ENCODE peak calls at places on chromosomes 7 and 10, in eight cellular contexts. One of them, this sample, is unnamed.

GRCh38 chr10:10658157-10658556 is 359.5 kb upstream of the CELF2 start:
- DNase-seq in endothelial cell: no peak
- DNase-seq in AG09309: no peak
- DNase-seq in GF-D8: no peak
- DNase-seq in right lobe of liver: no peak
- DNase-seq in heart right ventricle: no peak
- DNase-seq in activated T-cell treated with anti-CD3 and anti-CD28 coated beads, Interleukin-2, amount 50 U/mL, for 72 hours: no peak
- DNase-seq in naive thymus-derived CD8-positive, alpha-beta T cell: no peak
- DNase-seq in this sample: no peak

GRCh38 chr7:149257146-149257545 is 4.8 kb upstream of the ZNF783 start:
- DNase-seq in endothelial cell: no peak
- DNase-seq in AG09309: no peak
- DNase-seq in GF-D8: no peak
- DNase-seq in right lobe of liver: no peak
- DNase-seq in heart right ventricle: no peak
- DNase-seq in activated T-cell treated with anti-CD3 and anti-CD28 coated beads, Interleukin-2, amount 50 U/mL, for 72 hours: no peak
- DNase-seq in naive thymus-derived CD8-positive, alpha-beta T cell: no peak
- DNase-seq in this sample: no peak

GRCh38 chr10:4069491-4069890 is 284.5 kb upstream of the KLF6 start:
- DNase-seq in endothelial cell: no peak
- DNase-seq in AG09309: no peak
- DNase-seq in GF-D8: no peak
- DNase-seq in right lobe of liver: no peak
- DNase-seq in heart right ventricle: no peak
- DNase-seq in activated T-cell treated with anti-CD3 and anti-CD28 coated beads, Interleukin-2, amount 50 U/mL, for 72 hours: no peak
- DNase-seq in naive thymus-derived CD8-positive, alpha-beta T cell: no peak
- DNase-seq in this sample: no peak

GRCh38 chr10:44862006-44862751 is 49.0 kb upstream of the TMEM72 start:
- DNase-seq in endothelial cell: no peak
- DNase-seq in AG09309: no peak
- DNase-seq in GF-D8: no peak
- DNase-seq in right lobe of liver: no peak
- DNase-seq in heart right ventricle: no peak
- DNase-seq in activated T-cell treated with anti-CD3 and anti-CD28 coated beads, Interleukin-2, amount 50 U/mL, for 72 hours: no peak
- DNase-seq in naive thymus-derived CD8-positive, alpha-beta T cell: no peak
- DNase-seq in this sample: no peak

GRCh38 chr7:51308738-51309102 is 7.9 kb downstream of the COBL start:
- DNase-seq in endothelial cell: no peak
- DNase-seq in AG09309: no peak
- DNase-seq in GF-D8: no peak
- DNase-seq in right lobe of liver: no peak
- DNase-seq in heart right ventricle: no peak
- DNase-seq in activated T-cell treated with anti-CD3 and anti-CD28 coated beads, Interleukin-2, amount 50 U/mL, for 72 hours: no peak
- DNase-seq in naive thymus-derived CD8-positive, alpha-beta T cell: no peak
- DNase-seq in this sample: no peak

GRCh38 chr7:45646996-45647411 is 72.8 kb downstream of the ADCY1 start:
- DNase-seq in endothelial cell: no peak
- DNase-seq in AG09309: no peak
- DNase-seq in GF-D8: no peak
- DNase-seq in right lobe of liver: no peak
- DNase-seq in heart right ventricle: peak
- DNase-seq in activated T-cell treated with anti-CD3 and anti-CD28 coated beads, Interleukin-2, amount 50 U/mL, for 72 hours: no peak
- DNase-seq in naive thymus-derived CD8-positive, alpha-beta T cell: no peak
- DNase-seq in this sample: no peak

GRCh38 chr7:27154369-27154768 is 2.0 kb upstream of the HOXA3 start:
- DNase-seq in endothelial cell: no peak
- DNase-seq in AG09309: no peak
- DNase-seq in GF-D8: no peak
- DNase-seq in right lobe of liver: no peak
- DNase-seq in heart right ventricle: no peak
- DNase-seq in activated T-cell treated with anti-CD3 and anti-CD28 coated beads, Interleukin-2, amount 50 U/mL, for 72 hours: no peak
- DNase-seq in naive thymus-derived CD8-positive, alpha-beta T cell: no peak
- DNase-seq in this sample: no peak

GRCh38 chr7:151101621-151102396 is 15.5 kb downstream of the AGAP3 start:
- DNase-seq in endothelial cell: no peak
- DNase-seq in AG09309: no peak
- DNase-seq in GF-D8: no peak
- DNase-seq in right lobe of liver: no peak
- DNase-seq in heart right ventricle: no peak
- DNase-seq in activated T-cell treated with anti-CD3 and anti-CD28 coated beads, Interleukin-2, amount 50 U/mL, for 72 hours: no peak
- DNase-seq in naive thymus-derived CD8-positive, alpha-beta T cell: no peak
- DNase-seq in this sample: no peak

GRCh38 chr10:126147866-126148578 is 240.3 kb downstream of the ADAM12 start:
- DNase-seq in endothelial cell: no peak
- DNase-seq in AG09309: peak
- DNase-seq in GF-D8: no peak
- DNase-seq in right lobe of liver: no peak
- DNase-seq in heart right ventricle: no peak
- DNase-seq in activated T-cell treated with anti-CD3 and anti-CD28 coated beads, Interleukin-2, amount 50 U/mL, for 72 hours: no peak
- DNase-seq in naive thymus-derived CD8-positive, alpha-beta T cell: no peak
- DNase-seq in this sample: no peak

GRCh38 chr10:78556-78955 is 29.5 kb upstream of the TUBB8 start:
- DNase-seq in endothelial cell: no peak
- DNase-seq in AG09309: no peak
- DNase-seq in GF-D8: no peak
- DNase-seq in right lobe of liver: no peak
- DNase-seq in heart right ventricle: no peak
- DNase-seq in activated T-cell treated with anti-CD3 and anti-CD28 coated beads, Interleukin-2, amount 50 U/mL, for 72 hours: no peak
- DNase-seq in naive thymus-derived CD8-positive, alpha-beta T cell: no peak
- DNase-seq in this sample: no peak

GRCh38 chr7:100585511-100586265 is at the start of gene LRCH4:
- DNase-seq in endothelial cell: peak
- DNase-seq in AG09309: no peak
- DNase-seq in GF-D8: no peak
- DNase-seq in right lobe of liver: peak
- DNase-seq in heart right ventricle: no peak
- DNase-seq in activated T-cell treated with anti-CD3 and anti-CD28 coated beads, Interleukin-2, amount 50 U/mL, for 72 hours: peak
- DNase-seq in naive thymus-derived CD8-positive, alpha-beta T cell: peak
- DNase-seq in this sample: peak

GRCh38 chr7:106216517-106217088 is 68.2 kb downstream of the NAMPT start:
- DNase-seq in endothelial cell: no peak
- DNase-seq in AG09309: peak
- DNase-seq in GF-D8: peak
- DNase-seq in right lobe of liver: no peak
- DNase-seq in heart right ventricle: peak
- DNase-seq in activated T-cell treated with anti-CD3 and anti-CD28 coated beads, Interleukin-2, amount 50 U/mL, for 72 hours: no peak
- DNase-seq in naive thymus-derived CD8-positive, alpha-beta T cell: no peak
- DNase-seq in this sample: no peak

GRCh38 chr7:94352854-94353253 is 41.8 kb upstream of the COL1A2 start:
- DNase-seq in endothelial cell: no peak
- DNase-seq in AG09309: no peak
- DNase-seq in GF-D8: no peak
- DNase-seq in right lobe of liver: no peak
- DNase-seq in heart right ventricle: no peak
- DNase-seq in activated T-cell treated with anti-CD3 and anti-CD28 coated beads, Interleukin-2, amount 50 U/mL, for 72 hours: no peak
- DNase-seq in naive thymus-derived CD8-positive, alpha-beta T cell: no peak
- DNase-seq in this sample: no peak

GRCh38 chr10:86798636-86799035 is 42.2 kb downstream of the BMPR1A start:
- DNase-seq in endothelial cell: no peak
- DNase-seq in AG09309: no peak
- DNase-seq in GF-D8: no peak
- DNase-seq in right lobe of liver: no peak
- DNase-seq in heart right ventricle: no peak
- DNase-seq in activated T-cell treated with anti-CD3 and anti-CD28 coated beads, Interleukin-2, amount 50 U/mL, for 72 hours: no peak
- DNase-seq in naive thymus-derived CD8-positive, alpha-beta T cell: no peak
- DNase-seq in this sample: no peak

GRCh38 chr10:92068900-92069299 is 145.3 kb downstream of the BTAF1 start:
- DNase-seq in endothelial cell: no peak
- DNase-seq in AG09309: no peak
- DNase-seq in GF-D8: no peak
- DNase-seq in right lobe of liver: no peak
- DNase-seq in heart right ventricle: no peak
- DNase-seq in activated T-cell treated with anti-CD3 and anti-CD28 coated beads, Interleukin-2, amount 50 U/mL, for 72 hours: no peak
- DNase-seq in naive thymus-derived CD8-positive, alpha-beta T cell: no peak
- DNase-seq in this sample: no peak

GRCh38 chr7:142196066-142196840 is 61.6 kb downstream of the PRSS58 start:
- DNase-seq in endothelial cell: no peak
- DNase-seq in AG09309: no peak
- DNase-seq in GF-D8: no peak
- DNase-seq in right lobe of liver: no peak
- DNase-seq in heart right ventricle: no peak
- DNase-seq in activated T-cell treated with anti-CD3 and anti-CD28 coated beads, Interleukin-2, amount 50 U/mL, for 72 hours: no peak
- DNase-seq in naive thymus-derived CD8-positive, alpha-beta T cell: no peak
- DNase-seq in this sample: no peak

GRCh38 chr10:102540023-102540422 is 36.3 kb downstream of the SUFU start:
- DNase-seq in endothelial cell: no peak
- DNase-seq in AG09309: no peak
- DNase-seq in GF-D8: no peak
- DNase-seq in right lobe of liver: no peak
- DNase-seq in heart right ventricle: no peak
- DNase-seq in activated T-cell treated with anti-CD3 and anti-CD28 coated beads, Interleukin-2, amount 50 U/mL, for 72 hours: peak
- DNase-seq in naive thymus-derived CD8-positive, alpha-beta T cell: no peak
- DNase-seq in this sample: no peak

GRCh38 chr10:69696073-69696731 is 66.2 kb downstream of the FAM241B start:
- DNase-seq in endothelial cell: peak
- DNase-seq in AG09309: peak
- DNase-seq in GF-D8: no peak
- DNase-seq in right lobe of liver: no peak
- DNase-seq in heart right ventricle: peak
- DNase-seq in activated T-cell treated with anti-CD3 and anti-CD28 coated beads, Interleukin-2, amount 50 U/mL, for 72 hours: peak
- DNase-seq in naive thymus-derived CD8-positive, alpha-beta T cell: no peak
- DNase-seq in this sample: no peak

GRCh38 chr10:117362313-117362712 is 12.9 kb downstream of the PDZD8 start:
- DNase-seq in endothelial cell: no peak
- DNase-seq in AG09309: no peak
- DNase-seq in GF-D8: no peak
- DNase-seq in right lobe of liver: no peak
- DNase-seq in heart right ventricle: no peak
- DNase-seq in activated T-cell treated with anti-CD3 and anti-CD28 coated beads, Interleukin-2, amount 50 U/mL, for 72 hours: no peak
- DNase-seq in naive thymus-derived CD8-positive, alpha-beta T cell: no peak
- DNase-seq in this sample: no peak

GRCh38 chr10:130017010-130017630 is 53.0 kb upstream of the EBF3 start:
- DNase-seq in endothelial cell: no peak
- DNase-seq in AG09309: no peak
- DNase-seq in GF-D8: no peak
- DNase-seq in right lobe of liver: no peak
- DNase-seq in heart right ventricle: peak
- DNase-seq in activated T-cell treated with anti-CD3 and anti-CD28 coated beads, Interleukin-2, amount 50 U/mL, for 72 hours: no peak
- DNase-seq in naive thymus-derived CD8-positive, alpha-beta T cell: no peak
- DNase-seq in this sample: no peak

GRCh38 chr7:2785071-2785500 is 59.0 kb downstream of the GNA12 start:
- DNase-seq in endothelial cell: no peak
- DNase-seq in AG09309: no peak
- DNase-seq in GF-D8: no peak
- DNase-seq in right lobe of liver: no peak
- DNase-seq in heart right ventricle: peak
- DNase-seq in activated T-cell treated with anti-CD3 and anti-CD28 coated beads, Interleukin-2, amount 50 U/mL, for 72 hours: no peak
- DNase-seq in naive thymus-derived CD8-positive, alpha-beta T cell: no peak
- DNase-seq in this sample: no peak

GRCh38 chr7:85065306-85065705 is 121.5 kb downstream of the SEMA3D start:
- DNase-seq in endothelial cell: no peak
- DNase-seq in AG09309: no peak
- DNase-seq in GF-D8: no peak
- DNase-seq in right lobe of liver: no peak
- DNase-seq in heart right ventricle: peak
- DNase-seq in activated T-cell treated with anti-CD3 and anti-CD28 coated beads, Interleukin-2, amount 50 U/mL, for 72 hours: no peak
- DNase-seq in naive thymus-derived CD8-positive, alpha-beta T cell: no peak
- DNase-seq in this sample: no peak

GRCh38 chr7:127733976-127734375 is 82.0 kb downstream of the SND1 start:
- DNase-seq in endothelial cell: no peak
- DNase-seq in AG09309: no peak
- DNase-seq in GF-D8: no peak
- DNase-seq in right lobe of liver: no peak
- DNase-seq in heart right ventricle: no peak
- DNase-seq in activated T-cell treated with anti-CD3 and anti-CD28 coated beads, Interleukin-2, amount 50 U/mL, for 72 hours: no peak
- DNase-seq in naive thymus-derived CD8-positive, alpha-beta T cell: no peak
- DNase-seq in this sample: no peak

GRCh38 chr7:84647797-84648762 is 453.5 kb upstream of the SEMA3A start:
- DNase-seq in endothelial cell: no peak
- DNase-seq in AG09309: peak
- DNase-seq in GF-D8: no peak
- DNase-seq in right lobe of liver: no peak
- DNase-seq in heart right ventricle: no peak
- DNase-seq in activated T-cell treated with anti-CD3 and anti-CD28 coated beads, Interleukin-2, amount 50 U/mL, for 72 hours: no peak
- DNase-seq in naive thymus-derived CD8-positive, alpha-beta T cell: no peak
- DNase-seq in this sample: no peak

GRCh38 chr10:60989400-60989876 is 45.5 kb upstream of the RHOBTB1 start:
- DNase-seq in endothelial cell: no peak
- DNase-seq in AG09309: no peak
- DNase-seq in GF-D8: no peak
- DNase-seq in right lobe of liver: no peak
- DNase-seq in heart right ventricle: no peak
- DNase-seq in activated T-cell treated with anti-CD3 and anti-CD28 coated beads, Interleukin-2, amount 50 U/mL, for 72 hours: no peak
- DNase-seq in naive thymus-derived CD8-positive, alpha-beta T cell: no peak
- DNase-seq in this sample: no peak

GRCh38 chr10:122558452-122558851 is 2.1 kb upstream of the DMBT1 start:
- DNase-seq in endothelial cell: no peak
- DNase-seq in AG09309: no peak
- DNase-seq in GF-D8: no peak
- DNase-seq in right lobe of liver: no peak
- DNase-seq in heart right ventricle: no peak
- DNase-seq in activated T-cell treated with anti-CD3 and anti-CD28 coated beads, Interleukin-2, amount 50 U/mL, for 72 hours: no peak
- DNase-seq in naive thymus-derived CD8-positive, alpha-beta T cell: peak
- DNase-seq in this sample: no peak

GRCh38 chr7:2231992-2232765 is 566 bp downstream of the MAD1L1 start:
- DNase-seq in endothelial cell: peak
- DNase-seq in AG09309: no peak
- DNase-seq in GF-D8: no peak
- DNase-seq in right lobe of liver: no peak
- DNase-seq in heart right ventricle: no peak
- DNase-seq in activated T-cell treated with anti-CD3 and anti-CD28 coated beads, Interleukin-2, amount 50 U/mL, for 72 hours: peak
- DNase-seq in naive thymus-derived CD8-positive, alpha-beta T cell: peak
- DNase-seq in this sample: no peak

GRCh38 chr10:7444576-7445226 is 33.9 kb upstream of the SFMBT2 start:
- DNase-seq in endothelial cell: peak
- DNase-seq in AG09309: no peak
- DNase-seq in GF-D8: no peak
- DNase-seq in right lobe of liver: no peak
- DNase-seq in heart right ventricle: no peak
- DNase-seq in activated T-cell treated with anti-CD3 and anti-CD28 coated beads, Interleukin-2, amount 50 U/mL, for 72 hours: no peak
- DNase-seq in naive thymus-derived CD8-positive, alpha-beta T cell: no peak
- DNase-seq in this sample: no peak

GRCh38 chr10:92811986-92812385 is 36.3 kb upstream of the EXOC6 start:
- DNase-seq in endothelial cell: no peak
- DNase-seq in AG09309: no peak
- DNase-seq in GF-D8: no peak
- DNase-seq in right lobe of liver: no peak
- DNase-seq in heart right ventricle: peak
- DNase-seq in activated T-cell treated with anti-CD3 and anti-CD28 coated beads, Interleukin-2, amount 50 U/mL, for 72 hours: no peak
- DNase-seq in naive thymus-derived CD8-positive, alpha-beta T cell: no peak
- DNase-seq in this sample: no peak

This sample was measured in CD4-positive, alpha-beta T cell.